ENCODE peak calls at places on chromosome 14, in six cellular contexts. P is mesothelial cell of epicardium, H is astrocyte of the spinal cord, R is NCI-H2227 treated with DMSO at 0.1 percent for 48 hours, J is GM23338, Y is iPS-NIHi11. T is an unnamed sample.

GRCh38 chr14:54173782-54174181 is 217.2 kb upstream of the BMP4 start:
- DNase-seq in H (no peak), P (no peak), J (no peak), Y (no peak), R (no peak), T (no peak)

GRCh38 chr14:39099748-39100147 is 3.3 kb downstream of the SEC23A start:
- DNase-seq in Y (no peak), P (no peak), H (no peak), J (no peak), R (no peak), T (no peak)

GRCh38 chr14:69501362-69501964 is 16.9 kb downstream of the PLEKHD1 start:
- DNase-seq in Y (no peak), R (no peak), P (peak; percentile 54), H (peak; percentile 21), J (no peak), T (no peak)

GRCh38 chr14:52694761-52695480 is 437 bp downstream of the ERO1A start:
- DNase-seq in Y (peak; percentile 17), R (peak; percentile 18), P (peak; percentile 51), J (peak; percentile 56), H (peak; percentile 52), T (peak; percentile 22)

GRCh38 chr14:92480856-92481255 is 32.7 kb upstream of the RIN3 start:
- DNase-seq in R (no peak), P (peak; percentile 6), H (no peak), Y (no peak), J (no peak), T (no peak)

GRCh38 chr14:84401631-84402030 is 1128.3 kb upstream of the FLRT2 start:
- DNase-seq in R (no peak), P (no peak), J (no peak), H (no peak), Y (no peak), T (no peak)

GRCh38 chr14:65251213-65251612 is 148.9 kb upstream of the MAX start:
- DNase-seq in P (no peak), J (no peak), H (peak; percentile 83), Y (no peak), R (no peak), T (no peak)

GRCh38 chr14:60922050-60922449 is 58.8 kb downstream of the TRMT5 start:
- DNase-seq in H (peak; percentile 41), R (no peak), P (no peak), J (no peak), Y (no peak), T (peak; percentile 70)

GRCh38 chr14:77086017-77086727 is 11.9 kb upstream of the CIPC start:
- DNase-seq in P (no peak), J (peak; percentile 82), H (peak; percentile 60), Y (no peak), R (no peak), T (peak; percentile 50)

GRCh38 chr14:76922599-76922998 is 96.4 kb downstream of the LRRC74A start:
- DNase-seq in R (peak; percentile 56), Y (no peak), J (peak; percentile 68), P (no peak), H (peak; percentile 33), T (no peak)

GRCh38 chr14:73463411-73463810 is 5.1 kb upstream of the NUMB start:
- DNase-seq in P (no peak), Y (no peak), R (no peak), H (peak; percentile 81), J (no peak), T (peak; percentile 64)

GRCh38 chr14:47154276-47154797 is 502.8 kb upstream of the RPL10L start:
- DNase-seq in Y (no peak), R (no peak), J (no peak), H (no peak), P (no peak), T (no peak)

GRCh38 chr14:77965919-77966435 is 166.1 kb downstream of the ADCK1 start:
- DNase-seq in P (peak; percentile 49), J (peak; percentile 77), H (peak; percentile 31), Y (peak; percentile 78), R (peak; percentile 7), T (peak; percentile 38)

GRCh38 chr14:64265222-64265621 is 28.9 kb downstream of the ESR2 start:
- DNase-seq in H (no peak), P (no peak), Y (no peak), J (no peak), R (no peak), T (no peak)

GRCh38 chr14:72305555-72305954 is 373.3 kb downstream of the RGS6 start:
- DNase-seq in P (no peak), J (no peak), R (no peak), H (no peak), Y (no peak), T (no peak)

GRCh38 chr14:93729993-93730392 is 58.3 kb downstream of the PRIMA1 start:
- DNase-seq in R (no peak), P (no peak), H (no peak), J (no peak), Y (no peak), T (peak; percentile 42)

GRCh38 chr14:93688794-93689193 is 99.5 kb downstream of the PRIMA1 start:
- DNase-seq in J (no peak), P (no peak), H (no peak), Y (no peak), R (no peak), T (no peak)

GRCh38 chr14:68399971-68400370 is 392.9 kb downstream of the ZFP36L1 start:
- DNase-seq in P (no peak), H (no peak), R (no peak), J (no peak), Y (no peak), T (no peak)